ENCODE peak calls at places on chromosomes 4 and X, in four cellular contexts. O, M, T and K are unnamed samples.

GRCh38 chr4:36323801-36324419 is 42.5 kb downstream of the DTHD1 start:
- DNase-seq in T (no peak), O (no peak), M (no peak), K (no peak)

GRCh38 chrX:130075768-130076167 is 34.5 kb downstream of the ELF4 start:
- DNase-seq in O (no peak), M (no peak), T (no peak), K (no peak)

GRCh38 chr4:80875642-80876041 is 154.9 kb upstream of the BMP3 start:
- DNase-seq in T (no peak), M (peak), O (no peak), K (peak)

GRCh38 chr4:127558088-127558487 is 74.7 kb upstream of the INTU start:
- DNase-seq in O (no peak), M (no peak), T (no peak), K (no peak)

GRCh38 chr4:6916587-6917444 is 7.2 kb downstream of the TBC1D14 start:
- DNase-seq in M (no peak), T (peak), O (no peak), K (no peak)

GRCh38 chr4:8192748-8193738 is 6.0 kb upstream of the SH3TC1 start:
- DNase-seq in M (peak), T (peak), O (peak), K (peak)

GRCh38 chr4:168656055-168656660 is 159.3 kb downstream of the PALLD start:
- DNase-seq in O (no peak), T (no peak), M (no peak), K (no peak)

GRCh38 chr4:86825511-86825910 is 23.7 kb downstream of the SLC10A6 start:
- DNase-seq in O (no peak), T (no peak), M (no peak), K (no peak)

GRCh38 chrX:41022579-41022978 is 62.7 kb upstream of the USP9X start:
- DNase-seq in T (peak), O (peak), M (no peak), K (no peak)

GRCh38 chrX:18985186-18985435 is 1.2 kb upstream of the PHKA2 start:
- DNase-seq in O (no peak), T (no peak), M (peak), K (no peak)
- H3K4me2 ChIP-seq in O (peak), T (peak), M (peak), K (peak)

GRCh38 chrX:107676559-107677378 is 48.5 kb downstream of the PRPS1 start:
- DNase-seq in O (no peak), T (peak), M (no peak), K (peak)
- H3K4me3 ChIP-seq in O (no peak), T (peak), M (peak), K (peak)

DNA sequence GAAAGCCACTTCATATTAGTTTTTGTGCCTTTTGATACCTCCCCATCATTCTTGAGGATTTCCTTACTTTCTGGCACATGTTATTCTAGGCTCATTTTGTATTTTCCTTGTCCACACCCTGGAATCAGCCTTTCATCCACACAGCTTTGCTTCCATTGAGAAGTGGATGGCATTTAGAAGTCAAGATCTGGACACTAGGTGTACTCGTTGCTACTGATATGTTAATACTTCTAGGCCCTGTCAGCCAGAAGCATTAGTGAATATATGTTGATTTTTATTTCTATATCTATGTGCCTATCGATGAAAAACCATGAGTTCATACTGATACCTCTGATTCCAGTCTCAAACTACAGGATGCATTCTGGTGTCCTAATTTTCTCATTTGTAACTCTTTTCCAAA is 73.2 kb downstream of the ARHGAP24 start:
- DNase-seq in M (no peak), O (no peak), T (no peak), K (peak)
- H3K4me2 ChIP-seq in M (no peak), O (no peak), T (no peak), K (no peak)

GRCh38 chrX:54496936-54497335 is 902 bp upstream of the FGD1 start:
- DNase-seq in O (no peak), T (no peak), M (no peak), K (no peak)
- H3K4me3 ChIP-seq in O (no peak), T (no peak), M (no peak), K (no peak)

GRCh38 chrX:31038585-31039326 is 33.1 kb downstream of the FTHL17 start:
- DNase-seq in T (no peak), O (peak), M (no peak), K (peak)

GRCh38 chrX:31039327-31039711 is 32.5 kb downstream of the FTHL17 start:
- DNase-seq in O (no peak), T (no peak), M (no peak), K (peak)

GRCh38 chrX:31036895-31037294 is 34.9 kb downstream of the FTHL17 start:
- DNase-seq in T (peak), O (peak), M (no peak), K (peak)
- H3K4me2 ChIP-seq in T (no peak), O (no peak), M (no peak), K (no peak)

DNA sequence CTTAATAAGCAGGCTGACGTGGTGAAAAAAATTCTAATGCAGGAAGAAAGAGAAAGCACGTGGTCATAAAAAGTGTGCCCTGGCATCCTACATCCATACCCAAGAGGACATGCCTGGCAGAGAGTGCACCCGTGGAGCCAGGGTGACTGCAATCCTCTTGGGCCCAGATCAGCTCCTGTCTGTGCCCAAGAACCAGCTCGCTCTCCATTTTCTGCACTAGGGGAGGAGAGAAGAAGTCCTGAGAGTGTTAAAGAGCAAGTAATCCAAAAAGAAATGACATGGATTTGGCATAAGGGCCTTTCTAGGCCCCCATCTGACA is 483.1 kb downstream of the BCOR start:
- DNase-seq in M (no peak), O (no peak), T (no peak), K (no peak)
- H3K4me3 ChIP-seq in M (no peak), O (no peak), T (no peak), K (no peak)

GRCh38 chrX:56745019-56745418 is 16.0 kb downstream of the NBDY start:
- DNase-seq in M (no peak), O (peak), T (peak), K (no peak)
- H3K4me2 ChIP-seq in M (no peak), O (no peak), T (peak), K (no peak)

DNA sequence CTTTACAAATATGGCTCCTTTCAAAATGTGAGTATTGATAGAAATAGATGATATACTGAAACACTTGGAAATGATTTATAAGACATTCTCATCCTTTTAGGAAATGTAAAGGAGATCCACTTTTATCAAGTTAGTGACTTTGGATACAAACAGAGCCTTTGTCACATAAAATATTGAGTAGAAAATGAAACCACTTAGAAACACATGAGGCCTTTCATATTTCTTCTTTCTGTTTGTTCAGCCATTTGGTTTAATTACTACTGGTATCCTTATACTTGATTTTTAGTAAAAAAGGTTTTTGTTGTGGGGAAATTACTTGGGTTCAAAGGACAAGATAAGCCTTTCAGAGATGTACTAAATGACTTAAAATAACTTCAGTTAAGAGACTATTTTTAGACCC is 4.1 kb downstream of the STOX2 start:
- DNase-seq in O (no peak), T (no peak), M (no peak), K (no peak)
- H3K4me3 ChIP-seq in O (no peak), T (no peak), M (no peak), K (no peak)

GRCh38 chr4:147765121-147765521 is 33.2 kb downstream of the ARHGAP10 start:
- DNase-seq in O (no peak), T (no peak), M (no peak), K (no peak)
- H3K4me2 ChIP-seq in O (no peak), T (peak), M (no peak), K (no peak)